ENCODE peak calls at places on chromosomes 6 and 20, in seven cellular contexts. B, M, G, R, I, E and S are unnamed samples.

GRCh38 chr20:55069951-55070350 is 594.6 kb downstream of the DOK5 start:
- DNase-seq in R (no peak), B (no peak), E (no peak), M (no peak), G (no peak), I (no peak), S (no peak)

GRCh38 chr20:43715044-43715443 is 11.8 kb downstream of the GTSF1L start:
- DNase-seq in E (no peak), M (no peak), R (no peak), B (no peak), I (no peak), G (no peak), S (no peak)

GRCh38 chr6:45378324-45378926 is 691 bp upstream of the SUPT3H start:
- DNase-seq in E (no peak), R (peak), B (no peak), G (no peak), I (peak), M (peak), S (no peak)

GRCh38 chr20:50577175-50578018 is 67.2 kb downstream of the PTPN1 start:
- DNase-seq in G (no peak), B (no peak), E (no peak), M (no peak), R (peak), I (no peak), S (no peak)

GRCh38 chr6:63649269-63649668 is 13.7 kb downstream of the PHF3 start:
- DNase-seq in R (no peak), B (no peak), M (no peak), G (peak), E (no peak), I (no peak), S (no peak)

GRCh38 chr6:105135056-105135455 is 44.8 kb downstream of the POPDC3 start:
- DNase-seq in G (no peak), E (no peak), I (no peak), B (no peak), M (peak), R (no peak), S (no peak)

GRCh38 chr6:53032853-53033252 is 32.4 kb upstream of the FBXO9 start:
- DNase-seq in B (no peak), I (no peak), R (no peak), M (no peak), G (no peak), E (no peak), S (no peak)

GRCh38 chr6:111185954-111186353 is 98.7 kb downstream of the SLC16A10 start:
- DNase-seq in R (peak), B (no peak), I (no peak), G (no peak), M (peak), E (no peak), S (no peak)

GRCh38 chr6:135210632-135211305 is 29.7 kb downstream of the MYB start:
- DNase-seq in I (no peak), R (no peak), B (no peak), M (no peak), E (no peak), G (no peak), S (no peak)

GRCh38 chr20:19260412-19261090 is 48.1 kb downstream of the SLC24A3 start:
- DNase-seq in G (no peak), M (no peak), B (no peak), R (no peak), E (no peak), I (no peak), S (no peak)

GRCh38 chr20:7859371-7859802 is 80.9 kb downstream of the HAO1 start:
- DNase-seq in G (no peak), E (no peak), I (no peak), B (no peak), R (no peak), M (peak), S (no peak)

GRCh38 chr6:137827977-137828815 is 38.9 kb upstream of the TNFAIP3 start:
- DNase-seq in G (no peak), B (no peak), E (no peak), M (no peak), I (no peak), R (no peak), S (no peak)

GRCh38 chr6:112592159-112592558 is 245.0 kb downstream of the RFPL4B start:
- DNase-seq in G (no peak), E (no peak), I (no peak), B (no peak), R (no peak), M (no peak), S (no peak)

GRCh38 chr6:74654296-74654695 is 551.6 kb downstream of the COL12A1 start:
- DNase-seq in I (no peak), R (no peak), M (no peak), E (no peak), G (no peak), B (no peak), S (no peak)

GRCh38 chr6:134416501-134417154 is 98.7 kb upstream of the SGK1 start:
- DNase-seq in R (no peak), M (no peak), E (no peak), B (no peak), G (no peak), I (no peak), S (no peak)

GRCh38 chr20:34768105-34768504 is 57.3 kb downstream of the NCOA6 start:
- DNase-seq in E (no peak), I (no peak), B (no peak), G (no peak), R (no peak), M (no peak), S (no peak)